ENCODE peak calls at places on chromosomes 13 and 19, in eight cellular contexts. S, T, K, E, J, X, U and D are unnamed samples.
A peak's percentile ranks its signal among the peaks of the same experiment; 100 is the strongest.

GRCh38 chr19:56117376-56117884 is 3.7 kb downstream of the ZNF787 start:
- DNase-seq in S (no peak), T (no peak), K (no peak), E (no peak), J (no peak), X (no peak), U (no peak), D (no peak)

GRCh38 chr19:17797397-17798201 is 2.7 kb downstream of the B3GNT3 start:
- DNase-seq in S (no peak), T (peak; percentile 27), K (peak; percentile 55), E (peak; percentile 83), J (no peak), X (no peak), U (no peak), D (no peak)

GRCh38 chr13:30864352-30865130 is 41.5 kb upstream of the MEDAG start:
- DNase-seq in S (no peak), T (peak; percentile 24), K (no peak), E (peak; percentile 89), J (no peak), X (no peak), U (no peak), D (no peak)

GRCh38 chr13:112129557-112129956 is 62.6 kb downstream of the SOX1 start:
- DNase-seq in S (no peak), T (no peak), K (no peak), E (no peak), J (no peak), X (no peak), U (peak; percentile 34), D (no peak)

GRCh38 chr19:45100797-45101196 is 7.8 kb downstream of the PPP1R37 start:
- DNase-seq in S (no peak), T (no peak), K (no peak), E (peak; percentile 32), J (no peak), X (no peak), U (no peak), D (no peak)

GRCh38 chr13:42063105-42063504 is 14.7 kb downstream of the DGKH start:
- DNase-seq in S (no peak), T (no peak), K (no peak), E (no peak), J (no peak), X (no peak), U (no peak), D (no peak)

GRCh38 chr19:29974701-29975100 is 32.7 kb downstream of the URI1 start:
- DNase-seq in S (no peak), T (no peak), K (no peak), E (no peak), J (no peak), X (no peak), U (no peak), D (no peak)

GRCh38 chr19:10408511-10409291 is 5.4 kb upstream of the CDC37 start:
- DNase-seq in S (peak; percentile 81), T (no peak), K (no peak), E (peak; percentile 37), J (no peak), X (no peak), U (no peak), D (no peak)

GRCh38 chr19:43362745-43363144 is 9.3 kb downstream of the CD177 start:
- DNase-seq in S (no peak), T (no peak), K (no peak), E (no peak), J (no peak), X (no peak), U (no peak), D (no peak)

GRCh38 chr13:51910508-51910907 is 48.7 kb downstream of the CCDC70 start:
- DNase-seq in S (no peak), T (no peak), K (no peak), E (no peak), J (no peak), X (no peak), U (no peak), D (no peak)

GRCh38 chr13:100836696-100837095 is 162.1 kb upstream of the TMTC4 start:
- DNase-seq in S (no peak), T (no peak), K (no peak), E (peak; percentile 16), J (no peak), X (no peak), U (no peak), D (no peak)